ENCODE peak calls at places on chromosomes 5 and 9, in five cellular contexts. A, N, K, I and G are unnamed samples. For H3K9me3, the result is how much of the 10 kb centered on the place peaks cover.

GRCh38 chr5:106367281-106367680 is 1303.5 kb downstream of the EFNA5 start:
- DNase-seq in I (peak), N (no peak), A (no peak), K (no peak), G (no peak)

GRCh38 chr5:96117863-96118651 is 156.4 kb upstream of the ELL2 start:
- DNase-seq in K (no peak), A (no peak), N (no peak), I (peak), G (no peak)

GRCh38 chr5:105752801-105753200 is 1917.9 kb downstream of the EFNA5 start:
- DNase-seq in N (no peak), K (no peak), A (no peak), I (peak), G (no peak)

GRCh38 chr5:176171171-176171760 is 67.0 kb upstream of the SIMC1 start:
- DNase-seq in N (no peak), A (no peak), I (no peak), K (no peak), G (no peak)

GRCh38 chr5:170971-171800 is 20.1 kb upstream of the LRRC14B start:
- DNase-seq in A (no peak), K (no peak), N (no peak), I (no peak), G (no peak)

GRCh38 chr9:132698989-132699388 is 28.7 kb downstream of the GTF3C4 start:
- DNase-seq in A (peak), K (no peak), N (no peak), I (no peak), G (peak)

GRCh38 chr5:142445266-142445665 is 120.4 kb upstream of the SPRY4 start:
- DNase-seq in I (no peak), N (no peak), A (no peak), K (no peak), G (no peak)

GRCh38 chr9:110908894-110909293 is 129.4 kb downstream of the LPAR1 start:
- DNase-seq in N (no peak), K (no peak), A (no peak), I (no peak), G (no peak)

GRCh38 chr5:45737153-45737552 is 41.0 kb upstream of the HCN1 start:
- DNase-seq in A (no peak), K (no peak), N (no peak), I (peak), G (no peak)

GRCh38 chr5:147223343-147223742 is 11.5 kb upstream of the STK32A start:
- DNase-seq in N (no peak), I (peak), K (no peak), A (no peak), G (no peak)

GRCh38 chr5:132228241-132229035 is 785 bp upstream of the P4HA2 start:
- DNase-seq in N (peak), I (no peak), A (no peak), K (no peak), G (no peak)

GRCh38 chr5:159928122-159928960 is 12.1 kb downstream of the ADRA1B start:
- DNase-seq in N (no peak), A (no peak), I (peak), K (no peak), G (no peak)

GRCh38 chr5:122081541-122081940 is 3.5 kb upstream of the LOX start:
- DNase-seq in A (no peak), K (no peak), I (no peak), N (no peak), G (no peak)

GRCh38 chr9:16262467-16263261 is 607.8 kb downstream of the BNC2 start:
- DNase-seq in N (no peak), A (peak), K (no peak), I (peak), G (no peak)

GRCh38 chr5:50665091-50665490 is 1.3 kb upstream of the PARP8 start:
- DNase-seq in N (no peak), K (no peak), I (no peak), A (no peak), G (no peak)

GRCh38 chr5:23977996-23978395 is 470.6 kb downstream of the PRDM9 start:
- DNase-seq in K (no peak), A (no peak), N (no peak), I (peak), G (no peak)

GRCh38 chr5:129096382-129096991 is 1.9 kb downstream of the ISOC1 start:
- DNase-seq in N (no peak), I (peak), K (no peak), A (peak), G (no peak)

GRCh38 chr9:91760906-91761305 is 189.1 kb downstream of the ROR2 start:
- DNase-seq in I (no peak), K (no peak), N (no peak), A (no peak), G (no peak)

GRCh38 chr9:133375116-133375723 is 640 bp downstream of the SURF4 start:
- DNase-seq in I (no peak), N (no peak), K (peak), A (peak), G (peak)

GRCh38 chr5:146084376-146084775 is 21.0 kb downstream of the PLAC8L1 start:
- DNase-seq in A (no peak), I (no peak), N (no peak), K (no peak), G (no peak)

GRCh38 chr5:158838788-158839187 is 260.9 kb downstream of the EBF1 start:
- DNase-seq in A (no peak), I (no peak), N (no peak), K (no peak), G (no peak)

GRCh38 chr5:168819004-168819626 is 239.9 kb upstream of the PANK3 start:
- DNase-seq in I (no peak), A (no peak), K (peak), N (no peak), G (no peak)

GRCh38 chr9:121781143-121781542 is 129.7 kb downstream of the DAB2IP start:
- DNase-seq in I (no peak), N (no peak), A (no peak), K (no peak), G (no peak)

GRCh38 chr9:3898371-3899218 is 372.8 kb upstream of the RFX3 start:
- DNase-seq in A (peak), N (no peak), K (no peak), I (no peak), G (no peak)

GRCh38 chr5:89105171-89105695 is 222.2 kb upstream of the MEF2C start:
- DNase-seq in A (no peak), K (no peak), I (peak), N (no peak), G (no peak)

GRCh38 chr9:89425024-89425805 is 72.7 kb downstream of the SEMA4D start:
- DNase-seq in I (no peak), N (no peak), K (no peak), A (peak), G (no peak)

GRCh38 chr9:71145179-71145578 is 23.8 kb upstream of the TRPM3 start:
- DNase-seq in N (no peak), K (no peak), A (peak), I (no peak), G (no peak)

GRCh38 chr5:132000677-132001453 is 10.6 kb downstream of the ACSL6 start:
- DNase-seq in A (no peak), N (peak), K (no peak), I (no peak), G (no peak)

GRCh38 chr9:22079873-22080341 is 70.8 kb upstream of the CDKN2B start:
- DNase-seq in K (no peak), N (no peak), I (no peak), A (no peak), G (no peak)

GRCh38 chr9:37840560-37841194 is 40.1 kb downstream of the DCAF10 start:
- DNase-seq in N (no peak), K (no peak), I (peak), A (peak), G (no peak)

GRCh38 chr5:36669015-36669651 is 62.7 kb downstream of the SLC1A3 start:
- DNase-seq in K (no peak), N (no peak), I (no peak), A (no peak), G (no peak)

GRCh38 chr9:124208571-124208970 is 49.2 kb upstream of the NEK6 start:
- DNase-seq in A (no peak), I (no peak), K (no peak), N (no peak), G (no peak)

GRCh38 chr5:37133939-37134338 is 115.2 kb downstream of the CPLANE1 start:
- DNase-seq in K (no peak), A (peak), I (peak), N (no peak), G (no peak)

GRCh38 chr5:53243403-53243802 is 133.8 kb upstream of the MOCS2 start:
- DNase-seq in A (no peak), K (no peak), N (no peak), I (no peak), G (no peak)

GRCh38 chr5:177313561-177314259 is 2.0 kb upstream of the MXD3 start:
- DNase-seq in I (no peak), A (no peak), K (no peak), N (no peak), G (no peak)

GRCh38 chr5:138336952-138337684 is 948 bp upstream of the FAM53C start:
- DNase-seq in I (no peak), A (no peak), K (no peak), N (peak), G (peak)

DNA sequence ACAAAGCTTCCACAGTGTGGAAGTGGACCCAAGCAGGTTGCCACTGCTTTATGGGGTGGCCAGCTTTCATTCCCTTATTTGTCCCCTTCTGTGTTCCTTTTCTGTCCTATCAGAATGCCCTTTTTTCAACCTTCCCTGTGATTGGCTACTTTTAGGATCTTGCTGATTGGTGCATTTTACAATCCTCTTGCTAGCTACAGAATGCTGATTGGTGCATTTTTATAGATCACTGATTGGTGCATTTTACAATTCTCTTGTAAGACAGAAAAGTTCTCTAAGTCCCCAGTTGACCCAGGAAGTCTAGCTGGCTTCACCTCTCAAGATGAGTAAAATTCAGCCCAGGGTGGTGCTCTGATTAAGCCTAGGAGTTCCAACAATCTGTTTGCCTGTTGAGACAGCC is 157.2 kb upstream of the ERCC6L2 start:
- DNase-seq in N (no peak), K (no peak), I (no peak), A (no peak), G (no peak)
- H3K9me3 ChIP-seq in N (under half), K (under half), I (under half), A (under half), G (under half)

GRCh38 chr5:14185336-14186131 is 42.4 kb downstream of the TRIO start:
- DNase-seq in I (peak), N (no peak), K (no peak), A (peak), G (no peak)
- H3K27ac ChIP-seq in I (peak), N (peak), K (no peak), A (peak), G (peak)

DNA sequence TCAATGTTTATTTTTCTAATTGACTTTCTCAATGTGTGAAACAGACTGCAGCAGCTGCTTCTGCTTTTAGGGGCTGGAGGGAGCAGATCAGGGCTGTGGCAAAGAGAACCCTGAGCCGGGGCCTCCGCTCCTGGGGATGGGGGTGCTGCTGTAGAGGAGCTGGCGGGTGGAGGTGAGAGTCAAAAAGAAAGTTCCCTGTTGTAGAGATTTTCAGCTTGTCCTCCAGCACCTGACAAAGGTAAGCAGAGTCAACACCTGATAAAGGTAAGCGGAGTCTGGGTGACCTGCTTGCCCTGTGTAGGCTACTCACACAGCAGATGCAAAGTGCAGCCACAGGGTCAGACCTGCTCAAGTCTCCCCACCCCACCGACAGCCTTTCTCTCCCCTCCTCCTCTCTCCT is 252.4 kb upstream of the IRX1 start:
- DNase-seq in N (no peak), I (no peak), K (no peak), A (no peak), G (no peak)
- H3K9me3 ChIP-seq in N (under half), I (under half), K (under half), A (under half), G (under half)

GRCh38 chr9:134435527-134436355 is 109.5 kb downstream of the RXRA start:
- DNase-seq in N (no peak), A (no peak), I (no peak), K (no peak), G (no peak)
- H3K27ac ChIP-seq in N (peak), A (no peak), I (no peak), K (no peak), G (no peak)